ENCODE peak calls at places on chromosome 10, in six cellular contexts. A, K, Z, D, O and W are unnamed samples. For H3K36me3, the result is how much of the 10 kb centered on the place peaks cover.

GRCh38 chr10:9681655-9682054 is 1336.0 kb upstream of the CELF2 start:
- DNase-seq in A (no peak), K (no peak), Z (no peak), D (no peak), O (no peak), W (no peak)

GRCh38 chr10:99976886-99977391 is 32.8 kb downstream of the DNMBP start:
- DNase-seq in A (no peak), K (no peak), Z (no peak), D (no peak), O (peak), W (no peak)

GRCh38 chr10:103632247-103632642 is 138.7 kb downstream of the NEURL1 start:
- DNase-seq in A (no peak), K (no peak), Z (no peak), D (no peak), O (no peak), W (no peak)

GRCh38 chr10:16945566-16945965 is 128.3 kb upstream of the RSU1 start:
- DNase-seq in A (no peak), K (no peak), Z (no peak), D (no peak), O (no peak), W (no peak)

GRCh38 chr10:9833871-9834454 is 1183.7 kb upstream of the CELF2 start:
- DNase-seq in A (no peak), K (no peak), Z (no peak), D (no peak), O (no peak), W (no peak)

GRCh38 chr10:110443239-110444008 is 54.3 kb upstream of the DUSP5 start:
- DNase-seq in A (no peak), K (no peak), Z (no peak), D (no peak), O (no peak), W (no peak)

GRCh38 chr10:110487411-110488123 is 10.1 kb upstream of the DUSP5 start:
- DNase-seq in A (peak), K (no peak), Z (no peak), D (no peak), O (peak), W (no peak)

GRCh38 chr10:124306922-124307371 is 111.8 kb downstream of the OAT start:
- DNase-seq in A (no peak), K (no peak), Z (peak), D (no peak), O (no peak), W (no peak)

GRCh38 chr10:59325116-59325515 is 37.2 kb downstream of the FAM13C start:
- DNase-seq in A (no peak), K (no peak), Z (no peak), D (no peak), O (no peak), W (no peak)

GRCh38 chr10:94521276-94522250 is 24.0 kb upstream of the HELLS start:
- DNase-seq in A (no peak), K (no peak), Z (no peak), D (no peak), O (no peak), W (no peak)

GRCh38 chr10:59808896-59809643 is 55.8 kb upstream of the MRLN start:
- DNase-seq in A (peak), K (peak), Z (peak), D (peak), O (peak), W (peak)

GRCh38 chr10:121069061-121069850 is 218.1 kb downstream of the WDR11 start:
- DNase-seq in A (no peak), K (no peak), Z (no peak), D (no peak), O (no peak), W (no peak)

GRCh38 chr10:126927799-126928198 is 22.6 kb downstream of the DOCK1 start:
- DNase-seq in A (no peak), K (no peak), Z (no peak), D (no peak), O (no peak), W (no peak)

GRCh38 chr10:126930506-126931458 is 25.6 kb downstream of the DOCK1 start:
- DNase-seq in A (no peak), K (no peak), Z (no peak), D (no peak), O (no peak), W (no peak)

GRCh38 chr10:126928252-126928651 is 23.0 kb downstream of the DOCK1 start:
- DNase-seq in A (no peak), K (no peak), Z (no peak), D (no peak), O (no peak), W (no peak)

GRCh38 chr10:126931548-126931947 is 26.3 kb downstream of the DOCK1 start:
- DNase-seq in A (no peak), K (no peak), Z (no peak), D (no peak), O (no peak), W (no peak)

DNA sequence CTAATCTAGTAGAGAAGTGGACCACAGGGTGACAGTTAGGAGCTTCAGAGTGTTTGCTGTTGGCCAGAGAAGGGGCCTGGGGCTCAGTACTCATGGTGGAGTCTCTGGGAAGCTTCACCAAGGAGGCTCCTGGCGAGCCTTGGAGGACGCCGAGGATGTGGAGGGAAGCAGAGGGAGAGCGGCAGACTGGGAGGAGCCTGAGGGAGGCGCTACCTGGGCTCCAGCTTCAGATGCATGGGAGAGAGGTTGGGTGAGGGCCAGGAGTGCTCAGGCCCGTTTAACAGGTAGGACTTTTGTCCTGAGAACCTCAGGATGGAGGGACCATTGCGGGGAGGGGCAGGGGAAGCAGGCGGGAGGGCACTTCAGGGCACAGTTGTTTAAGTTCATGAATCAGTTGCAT is 24.2 kb downstream of the DOCK1 start:
- DNase-seq in A (no peak), K (no peak), Z (no peak), D (no peak), O (no peak), W (no peak)
- H3K36me3 ChIP-seq in A (under half), K (under half), Z (under half), D (under half), O (under half), W (under half)

GRCh38 chr10:46217749-46218453 is 68.9 kb upstream of the ANTXRL start:
- DNase-seq in A (no peak), K (no peak), Z (no peak), D (no peak), O (no peak), W (peak)

GRCh38 chr10:46215426-46215825 is 71.4 kb upstream of the ANTXRL start:
- DNase-seq in A (no peak), K (no peak), Z (no peak), D (no peak), O (no peak), W (peak)

GRCh38 chr10:46218921-46219320 is 67.9 kb upstream of the ANTXRL start:
- DNase-seq in A (no peak), K (no peak), Z (no peak), D (peak), O (no peak), W (peak)

GRCh38 chr10:46216836-46217748 is 69.7 kb upstream of the ANTXRL start:
- DNase-seq in A (no peak), K (no peak), Z (no peak), D (peak), O (no peak), W (peak)

DNA sequence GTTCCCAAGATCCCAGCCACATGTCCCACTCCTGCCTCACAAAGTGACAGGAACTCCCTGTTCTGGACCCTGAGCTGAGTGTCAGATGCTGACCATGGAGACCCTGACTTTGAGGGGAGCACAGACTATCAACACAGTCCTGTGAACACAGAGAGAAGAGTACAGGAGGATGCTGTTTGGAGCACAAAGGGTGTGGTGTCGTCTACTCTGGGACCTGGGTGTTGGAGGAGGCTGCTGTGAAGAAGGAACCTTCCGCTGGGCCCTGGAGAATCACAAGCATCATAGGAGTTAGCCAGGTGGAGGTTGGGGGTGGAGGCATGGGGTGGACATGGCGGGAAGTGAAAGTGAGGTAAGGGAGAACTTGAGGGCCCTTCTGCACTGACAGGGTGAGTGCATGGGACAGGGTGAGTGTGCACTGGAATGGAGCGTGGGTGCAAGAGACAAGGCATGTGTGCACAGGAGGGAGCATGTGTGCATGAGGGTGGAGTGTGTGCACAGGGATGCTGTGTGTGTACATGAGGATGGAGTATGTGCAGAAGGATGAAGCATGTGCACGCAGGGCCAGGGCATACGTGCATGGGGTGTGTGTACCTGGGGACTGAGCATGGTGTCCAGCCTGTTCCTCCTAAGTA is 70.7 kb upstream of the ANTXRL start:
- DNase-seq in A (no peak), K (no peak), Z (no peak), D (peak), O (no peak), W (peak)
- H3K36me3 ChIP-seq in A (under half), K (under half), Z (under half), D (under half), O (under half), W (under half)

DNA sequence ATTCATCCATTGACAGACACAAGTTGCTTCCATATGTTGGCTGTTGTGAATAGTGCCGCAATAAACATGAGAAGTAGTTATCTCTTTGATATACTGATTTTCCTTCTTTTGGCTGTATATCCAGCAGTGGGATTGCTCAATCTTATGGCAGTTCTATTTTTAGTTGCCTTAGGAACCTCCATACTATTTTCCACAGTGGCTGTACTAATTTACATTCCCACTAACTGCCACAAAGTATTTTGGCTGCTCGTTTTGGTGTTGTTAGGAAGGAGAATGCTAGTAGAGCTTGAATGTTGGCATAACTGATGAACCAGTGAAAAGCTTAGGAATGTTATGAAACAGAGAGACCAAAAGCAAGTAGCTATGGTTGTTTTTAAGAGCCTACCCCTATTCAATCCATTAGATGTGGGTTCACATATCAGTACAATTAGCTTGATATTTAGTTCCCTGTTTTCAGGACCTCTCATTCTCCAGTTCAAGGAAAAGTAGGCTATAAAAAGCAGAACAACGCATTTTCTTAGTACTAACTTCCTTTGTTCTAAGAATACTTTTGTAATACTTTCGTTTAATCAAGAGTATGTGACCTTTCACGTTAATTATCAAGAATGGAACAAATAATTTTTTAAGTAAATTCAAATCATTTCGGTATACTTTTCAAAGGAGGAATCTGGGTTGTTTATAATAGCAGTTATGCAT is 100.3 kb downstream of the FAS start:
- DNase-seq in A (no peak), K (no peak), Z (no peak), D (no peak), O (no peak), W (no peak)
- H3K36me3 ChIP-seq in A (under half), K (under half), Z (under half), D (under half), O (under half), W (under half)

DNA sequence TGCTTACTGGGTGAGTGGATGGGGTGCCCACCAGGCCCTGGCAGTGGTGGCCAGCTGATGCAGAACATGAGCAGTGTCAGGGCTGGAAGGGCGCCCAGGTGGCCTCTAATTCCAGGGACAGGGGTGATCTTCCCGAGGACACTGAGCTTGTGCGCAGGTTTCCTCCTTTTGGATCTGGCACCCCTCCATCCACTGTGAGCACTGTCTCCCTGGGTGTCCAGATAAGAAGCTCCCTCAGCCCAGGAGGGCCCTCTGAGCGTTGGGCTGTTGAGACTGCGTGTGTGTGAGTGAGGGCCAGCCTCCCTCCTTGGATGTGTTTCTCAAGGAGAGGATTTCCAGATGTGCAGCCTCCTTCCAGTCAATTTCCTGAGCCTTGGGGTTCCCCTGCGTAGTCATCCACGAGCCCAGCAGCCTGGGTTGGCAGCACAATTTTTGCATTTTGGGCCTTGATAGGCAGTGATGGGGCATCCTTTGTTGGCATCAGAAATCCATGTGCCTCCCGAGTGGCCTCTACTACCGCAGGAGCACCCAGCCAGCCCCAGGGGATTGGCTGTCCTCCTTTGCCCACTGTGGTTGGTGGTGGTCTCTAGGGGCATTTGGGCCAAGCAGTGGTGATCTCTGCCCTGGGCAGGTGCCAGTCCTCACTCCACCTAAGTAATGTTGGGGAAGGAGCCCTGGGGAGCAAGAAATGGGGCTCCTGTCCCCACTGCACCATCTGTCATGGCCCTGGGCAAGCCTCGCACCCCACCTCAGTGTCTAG is 20.9 kb upstream of the BTBD16 start:
- DNase-seq in A (no peak), K (no peak), Z (no peak), D (no peak), O (no peak), W (no peak)
- H3K36me3 ChIP-seq in A (under half), K (half or more), Z (under half), D (under half), O (under half), W (under half)

GRCh38 chr10:79282388-79282787 is 64.9 kb upstream of the PPIF start:
- DNase-seq in A (no peak), K (no peak), Z (no peak), D (no peak), O (no peak), W (no peak)

GRCh38 chr10:79277579-79277978 is 69.7 kb upstream of the PPIF start:
- DNase-seq in A (no peak), K (no peak), Z (no peak), D (no peak), O (no peak), W (no peak)

GRCh38 chr10:79284158-79284871 is 63.0 kb upstream of the PPIF start:
- DNase-seq in A (no peak), K (no peak), Z (no peak), D (no peak), O (no peak), W (no peak)

GRCh38 chr10:79285315-79286185 is 61.7 kb upstream of the PPIF start:
- DNase-seq in A (no peak), K (no peak), Z (no peak), D (no peak), O (no peak), W (no peak)

DNA sequence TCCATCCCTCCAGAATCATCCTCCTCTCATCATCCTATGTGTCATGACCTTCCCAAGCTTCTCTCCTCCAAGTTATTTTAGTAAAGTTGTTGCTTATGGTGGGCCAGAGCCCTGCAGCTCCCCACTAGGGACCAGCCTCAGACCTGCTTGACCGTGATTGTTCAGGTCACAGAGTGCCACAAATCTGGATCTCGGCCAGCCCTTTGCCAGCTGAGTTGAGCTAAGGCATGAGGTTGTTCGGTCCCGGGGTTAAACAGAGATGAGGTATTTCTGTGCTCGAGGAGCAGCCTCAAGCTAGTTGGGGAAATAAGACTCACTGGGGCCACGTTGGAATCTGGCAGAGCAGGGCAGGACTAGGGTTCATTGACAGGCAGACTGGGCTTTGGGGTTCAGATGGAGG is 66.3 kb upstream of the PPIF start:
- DNase-seq in A (no peak), K (no peak), Z (no peak), D (no peak), O (no peak), W (no peak)
- H3K36me3 ChIP-seq in A (under half), K (half or more), Z (under half), D (under half), O (half or more), W (under half)

DNA sequence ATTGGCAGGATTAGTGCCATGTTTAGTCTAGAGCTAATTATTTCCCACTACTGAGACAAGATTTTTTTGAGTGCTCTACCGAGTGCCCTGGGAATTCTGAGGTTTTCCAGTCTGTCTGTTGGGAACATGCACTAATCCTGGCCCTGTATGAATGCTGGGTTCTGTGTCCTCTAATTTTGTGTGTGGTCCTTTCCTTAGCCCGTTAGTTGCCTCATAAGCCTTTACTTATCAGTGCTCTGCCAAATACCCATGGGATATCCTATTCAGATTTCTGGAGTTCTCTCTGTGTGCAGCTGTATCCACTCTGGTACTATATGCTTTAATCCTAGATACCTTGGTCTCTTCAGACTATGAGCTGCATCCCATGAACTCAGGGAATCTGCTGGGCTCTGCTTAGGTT is 13.1 kb downstream of the CSGALNACT2 start:
- DNase-seq in A (no peak), K (no peak), Z (no peak), D (no peak), O (no peak), W (no peak)
- H3K36me3 ChIP-seq in A (under half), K (under half), Z (under half), D (under half), O (under half), W (under half)